ENCODE peak calls at places on chromosome 15, in nine cellular contexts. One of them, this sample, is unnamed. For H3K4me1, the result is how much of the 10 kb centered on the place peaks cover.

GRCh38 chr15:50134524-50135024 is 15.5 kb upstream of the ATP8B4 start:
- DNase-seq in esophagus squamous epithelium: no peak
- DNase-seq in IMR-90: peak
- DNase-seq in GM23338: no peak
- DNase-seq in fibroblast of lung: peak
- DNase-seq in hepatocyte: no peak
- DNase-seq in CD8-positive, alpha-beta memory T cell: no peak
- DNase-seq in neural progenitor cell: no peak
- DNase-seq in psoas muscle: no peak
- DNase-seq in this sample: no peak

GRCh38 chr15:60255390-60255789 is 142.4 kb downstream of the ANXA2 start:
- DNase-seq in esophagus squamous epithelium: no peak
- DNase-seq in IMR-90: no peak
- DNase-seq in GM23338: no peak
- DNase-seq in fibroblast of lung: peak
- DNase-seq in hepatocyte: peak
- DNase-seq in CD8-positive, alpha-beta memory T cell: no peak
- DNase-seq in neural progenitor cell: no peak
- DNase-seq in psoas muscle: no peak
- DNase-seq in this sample: no peak

GRCh38 chr15:58771621-58772235 is 626 bp downstream of the MINDY2 start:
- DNase-seq in esophagus squamous epithelium: no peak
- DNase-seq in IMR-90: no peak
- DNase-seq in GM23338: peak
- DNase-seq in fibroblast of lung: peak
- DNase-seq in hepatocyte: peak
- DNase-seq in CD8-positive, alpha-beta memory T cell: no peak
- DNase-seq in neural progenitor cell: peak
- DNase-seq in psoas muscle: peak
- DNase-seq in this sample: peak

GRCh38 chr15:42065478-42065877 is 28.9 kb downstream of the PLA2G4D start:
- DNase-seq in esophagus squamous epithelium: no peak
- DNase-seq in IMR-90: no peak
- DNase-seq in GM23338: no peak
- DNase-seq in fibroblast of lung: no peak
- DNase-seq in hepatocyte: peak
- DNase-seq in CD8-positive, alpha-beta memory T cell: no peak
- DNase-seq in neural progenitor cell: no peak
- DNase-seq in psoas muscle: no peak
- DNase-seq in this sample: no peak

GRCh38 chr15:92166751-92167412 is 226.8 kb upstream of the ST8SIA2 start:
- DNase-seq in esophagus squamous epithelium: no peak
- DNase-seq in IMR-90: no peak
- DNase-seq in GM23338: no peak
- DNase-seq in fibroblast of lung: no peak
- DNase-seq in hepatocyte: peak
- DNase-seq in CD8-positive, alpha-beta memory T cell: no peak
- DNase-seq in neural progenitor cell: no peak
- DNase-seq in psoas muscle: no peak
- DNase-seq in this sample: no peak

GRCh38 chr15:63329567-63330350 is 51.9 kb downstream of the CA12 start:
- DNase-seq in esophagus squamous epithelium: no peak
- DNase-seq in IMR-90: peak
- DNase-seq in GM23338: no peak
- DNase-seq in fibroblast of lung: no peak
- DNase-seq in hepatocyte: no peak
- DNase-seq in CD8-positive, alpha-beta memory T cell: no peak
- DNase-seq in neural progenitor cell: no peak
- DNase-seq in psoas muscle: no peak
- DNase-seq in this sample: no peak

GRCh38 chr15:96612917-96613316 is 282.4 kb downstream of the NR2F2 start:
- DNase-seq in esophagus squamous epithelium: no peak
- DNase-seq in IMR-90: no peak
- DNase-seq in GM23338: no peak
- DNase-seq in fibroblast of lung: no peak
- DNase-seq in hepatocyte: no peak
- DNase-seq in CD8-positive, alpha-beta memory T cell: no peak
- DNase-seq in neural progenitor cell: no peak
- DNase-seq in psoas muscle: no peak
- DNase-seq in this sample: no peak

GRCh38 chr15:23422946-23423708 is 23.9 kb downstream of the GOLGA6L2 start:
- DNase-seq in esophagus squamous epithelium: no peak
- DNase-seq in IMR-90: no peak
- DNase-seq in GM23338: no peak
- DNase-seq in fibroblast of lung: no peak
- DNase-seq in hepatocyte: no peak
- DNase-seq in CD8-positive, alpha-beta memory T cell: no peak
- DNase-seq in neural progenitor cell: no peak
- DNase-seq in psoas muscle: no peak
- DNase-seq in this sample: no peak

GRCh38 chr15:52164631-52165265 is 26.4 kb downstream of the GNB5 start:
- DNase-seq in esophagus squamous epithelium: no peak
- DNase-seq in IMR-90: peak
- DNase-seq in GM23338: no peak
- DNase-seq in fibroblast of lung: peak
- DNase-seq in hepatocyte: no peak
- DNase-seq in CD8-positive, alpha-beta memory T cell: no peak
- DNase-seq in neural progenitor cell: no peak
- DNase-seq in psoas muscle: no peak
- DNase-seq in this sample: peak

GRCh38 chr15:34161329-34161953 is 48.5 kb downstream of the KATNBL1 start:
- DNase-seq in esophagus squamous epithelium: no peak
- DNase-seq in IMR-90: peak
- DNase-seq in GM23338: peak
- DNase-seq in fibroblast of lung: no peak
- DNase-seq in hepatocyte: peak
- DNase-seq in CD8-positive, alpha-beta memory T cell: no peak
- DNase-seq in neural progenitor cell: no peak
- DNase-seq in psoas muscle: no peak
- DNase-seq in this sample: no peak

GRCh38 chr15:45393851-45394250 is 15.5 kb upstream of the GATM start:
- DNase-seq in esophagus squamous epithelium: no peak
- DNase-seq in IMR-90: no peak
- DNase-seq in GM23338: peak
- DNase-seq in fibroblast of lung: no peak
- DNase-seq in hepatocyte: peak
- DNase-seq in CD8-positive, alpha-beta memory T cell: no peak
- DNase-seq in neural progenitor cell: no peak
- DNase-seq in psoas muscle: no peak
- DNase-seq in this sample: no peak

GRCh38 chr15:40782609-40783227 is 12.9 kb downstream of the C15orf62 start:
- DNase-seq in esophagus squamous epithelium: no peak
- DNase-seq in IMR-90: no peak
- DNase-seq in GM23338: peak
- DNase-seq in fibroblast of lung: no peak
- DNase-seq in hepatocyte: peak
- DNase-seq in CD8-positive, alpha-beta memory T cell: peak
- DNase-seq in neural progenitor cell: peak
- DNase-seq in psoas muscle: no peak
- DNase-seq in this sample: peak

DNA sequence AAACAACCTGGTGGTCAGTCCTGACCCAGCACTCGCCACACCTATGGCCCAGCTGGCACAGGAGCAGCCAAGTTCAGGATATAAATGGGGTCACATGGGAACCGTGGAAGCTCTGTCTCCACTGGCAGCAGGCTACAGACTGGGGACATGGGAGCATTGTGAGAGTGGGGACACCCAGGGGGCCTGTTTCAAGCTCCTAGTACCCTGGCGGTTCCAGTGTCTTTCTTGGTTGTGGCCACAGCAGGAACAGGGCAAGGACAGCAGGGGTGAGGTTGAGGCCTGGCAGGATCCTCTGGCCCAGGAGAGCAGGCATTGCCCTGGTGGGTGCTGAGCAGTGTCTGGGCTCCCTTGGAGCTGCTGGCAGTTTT is 1.9 kb downstream of the CSK start:
- DNase-seq in esophagus squamous epithelium: no peak
- DNase-seq in IMR-90: no peak
- DNase-seq in GM23338: no peak
- DNase-seq in fibroblast of lung: no peak
- DNase-seq in hepatocyte: no peak
- DNase-seq in CD8-positive, alpha-beta memory T cell: no peak
- DNase-seq in neural progenitor cell: no peak
- DNase-seq in psoas muscle: no peak
- DNase-seq in this sample: no peak
- H3K27ac ChIP-seq in esophagus squamous epithelium: peak
- H3K27ac ChIP-seq in IMR-90: peak
- H3K27ac ChIP-seq in GM23338: no peak
- H3K27ac ChIP-seq in fibroblast of lung: peak
- H3K27ac ChIP-seq in hepatocyte: peak
- H3K27ac ChIP-seq in CD8-positive, alpha-beta memory T cell: peak
- H3K27ac ChIP-seq in neural progenitor cell: no peak
- H3K27ac ChIP-seq in psoas muscle: peak
- H3K27ac ChIP-seq in this sample: peak

GRCh38 chr15:47116698-47117097 is 600.6 kb upstream of the SEMA6D start:
- DNase-seq in esophagus squamous epithelium: no peak
- DNase-seq in IMR-90: no peak
- DNase-seq in GM23338: no peak
- DNase-seq in fibroblast of lung: no peak
- DNase-seq in hepatocyte: no peak
- DNase-seq in CD8-positive, alpha-beta memory T cell: no peak
- DNase-seq in neural progenitor cell: no peak
- DNase-seq in psoas muscle: no peak
- DNase-seq in this sample: no peak

GRCh38 chr15:47124430-47125102 is 592.7 kb upstream of the SEMA6D start:
- DNase-seq in esophagus squamous epithelium: no peak
- DNase-seq in IMR-90: no peak
- DNase-seq in GM23338: no peak
- DNase-seq in fibroblast of lung: no peak
- DNase-seq in hepatocyte: no peak
- DNase-seq in CD8-positive, alpha-beta memory T cell: no peak
- DNase-seq in neural progenitor cell: no peak
- DNase-seq in psoas muscle: no peak
- DNase-seq in this sample: no peak

DNA sequence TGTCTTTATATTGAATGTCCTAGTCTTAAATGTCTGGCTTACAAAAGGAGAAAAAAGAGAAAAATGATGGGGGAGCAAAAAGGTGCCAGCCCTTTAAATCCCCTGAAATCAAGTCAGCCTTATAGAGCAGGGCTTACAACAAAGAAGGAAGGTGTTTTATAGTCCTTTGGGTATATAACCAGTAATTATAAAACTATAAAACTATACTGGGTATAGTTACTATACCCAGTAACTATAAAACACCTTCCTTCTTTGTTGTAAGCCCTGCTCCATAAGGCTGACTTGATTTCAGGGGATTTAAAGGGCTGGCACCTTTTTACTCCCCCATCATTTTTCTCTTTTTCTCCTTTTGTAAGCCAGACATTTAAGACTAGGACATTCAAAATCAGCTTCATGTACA is 598.0 kb upstream of the SEMA6D start:
- DNase-seq in esophagus squamous epithelium: no peak
- DNase-seq in IMR-90: no peak
- DNase-seq in GM23338: no peak
- DNase-seq in fibroblast of lung: no peak
- DNase-seq in hepatocyte: no peak
- DNase-seq in CD8-positive, alpha-beta memory T cell: no peak
- DNase-seq in neural progenitor cell: no peak
- DNase-seq in psoas muscle: no peak
- DNase-seq in this sample: no peak
- H3K4me1 ChIP-seq in esophagus squamous epithelium: under half
- H3K4me1 ChIP-seq in IMR-90: under half
- H3K4me1 ChIP-seq in GM23338: under half
- H3K4me1 ChIP-seq in fibroblast of lung: under half
- H3K4me1 ChIP-seq in hepatocyte: under half
- H3K4me1 ChIP-seq in CD8-positive, alpha-beta memory T cell: under half
- H3K4me1 ChIP-seq in neural progenitor cell: under half
- H3K4me1 ChIP-seq in psoas muscle: under half
- H3K4me1 ChIP-seq in this sample: under half

DNA sequence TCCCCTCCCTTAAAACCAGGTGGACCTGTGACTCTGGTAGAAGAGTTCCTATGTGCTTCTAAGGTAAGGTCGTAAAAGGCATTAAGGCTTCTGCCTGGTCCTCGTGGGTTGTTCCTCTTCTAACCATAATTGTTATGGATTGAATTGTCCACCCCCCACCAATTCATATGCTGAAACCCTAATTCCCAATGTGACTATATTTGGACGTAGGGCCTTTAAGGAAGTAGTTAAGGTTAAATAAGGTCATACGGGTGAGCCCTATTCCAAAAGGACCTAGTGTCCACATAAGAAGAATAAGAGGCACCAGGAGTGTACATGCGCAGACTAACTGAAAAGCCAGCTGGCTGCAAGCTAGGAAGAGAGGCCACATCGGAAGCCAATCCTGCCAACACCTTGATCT is 1.9 kb downstream of the ADPGK start:
- DNase-seq in esophagus squamous epithelium: no peak
- DNase-seq in IMR-90: no peak
- DNase-seq in GM23338: no peak
- DNase-seq in fibroblast of lung: no peak
- DNase-seq in hepatocyte: no peak
- DNase-seq in CD8-positive, alpha-beta memory T cell: no peak
- DNase-seq in neural progenitor cell: no peak
- DNase-seq in psoas muscle: no peak
- DNase-seq in this sample: no peak
- H3K27ac ChIP-seq in esophagus squamous epithelium: no peak
- H3K27ac ChIP-seq in IMR-90: no peak
- H3K27ac ChIP-seq in GM23338: no peak
- H3K27ac ChIP-seq in fibroblast of lung: no peak
- H3K27ac ChIP-seq in hepatocyte: no peak
- H3K27ac ChIP-seq in CD8-positive, alpha-beta memory T cell: no peak
- H3K27ac ChIP-seq in neural progenitor cell: no peak
- H3K27ac ChIP-seq in psoas muscle: no peak
- H3K27ac ChIP-seq in this sample: no peak

DNA sequence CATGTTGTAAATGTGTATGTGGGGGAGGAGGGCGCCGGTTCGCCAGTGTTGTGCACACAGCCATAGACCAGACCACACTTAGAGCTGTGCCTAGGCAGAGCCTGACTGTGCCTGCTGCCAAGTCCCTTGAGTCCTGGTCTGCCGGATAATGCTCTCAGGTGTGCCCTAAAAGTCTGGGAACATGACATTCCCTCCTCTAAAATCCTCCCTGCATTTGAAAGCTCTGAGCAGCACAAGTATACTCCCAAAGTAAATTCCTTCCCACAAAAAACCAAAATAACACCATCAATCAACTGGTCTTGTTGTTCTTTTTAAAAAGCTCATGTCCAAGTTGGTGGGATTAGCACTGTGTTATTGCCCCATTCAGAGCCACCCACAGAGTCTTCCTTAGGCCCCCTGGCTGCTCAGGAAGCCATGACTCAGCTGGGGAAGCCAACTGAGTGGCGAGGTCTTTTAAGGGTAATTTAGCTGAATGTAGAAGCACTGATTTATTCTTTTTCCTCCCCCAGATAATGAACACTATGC is 147.8 kb upstream of the MCTP2 start:
- DNase-seq in esophagus squamous epithelium: no peak
- DNase-seq in IMR-90: peak
- DNase-seq in GM23338: no peak
- DNase-seq in fibroblast of lung: peak
- DNase-seq in hepatocyte: peak
- DNase-seq in CD8-positive, alpha-beta memory T cell: no peak
- DNase-seq in neural progenitor cell: no peak
- DNase-seq in psoas muscle: no peak
- DNase-seq in this sample: no peak
- H3K4me1 ChIP-seq in esophagus squamous epithelium: under half
- H3K4me1 ChIP-seq in IMR-90: under half
- H3K4me1 ChIP-seq in GM23338: under half
- H3K4me1 ChIP-seq in fibroblast of lung: under half
- H3K4me1 ChIP-seq in hepatocyte: under half
- H3K4me1 ChIP-seq in CD8-positive, alpha-beta memory T cell: under half
- H3K4me1 ChIP-seq in neural progenitor cell: under half
- H3K4me1 ChIP-seq in psoas muscle: under half
- H3K4me1 ChIP-seq in this sample: under half